ENCODE peak calls at places on chromosomes 12 and 14, in six cellular contexts. One of them, this sample, is unnamed.

GRCh38 chr12:110869035-110869434 is 22.2 kb downstream of the CCDC63 start:
- DNase-seq in GM12878: no peak
- DNase-seq in H1: no peak
- DNase-seq in HepG2: no peak
- DNase-seq in HCT116: no peak
- DNase-seq in K562: no peak
- DNase-seq in this sample: no peak

GRCh38 chr12:8033153-8034044 is 883 bp downstream of the FOXJ2 start:
- DNase-seq in GM12878: no peak
- DNase-seq in HepG2: no peak
- DNase-seq in H1: no peak
- DNase-seq in K562: peak
- DNase-seq in HCT116: no peak
- DNase-seq in this sample: peak

GRCh38 chr12:69524755-69525509 is 54.7 kb downstream of the FRS2 start:
- DNase-seq in HepG2: no peak
- DNase-seq in K562: no peak
- DNase-seq in HCT116: no peak
- DNase-seq in GM12878: no peak
- DNase-seq in H1: no peak
- DNase-seq in this sample: no peak

GRCh38 chr12:13175499-13175898 is 21.0 kb upstream of the EMP1 start:
- DNase-seq in GM12878: no peak
- DNase-seq in K562: no peak
- DNase-seq in HCT116: no peak
- DNase-seq in H1: no peak
- DNase-seq in HepG2: no peak
- DNase-seq in this sample: no peak

GRCh38 chr14:75340921-75341320 is 62.3 kb downstream of the FOS start:
- DNase-seq in HepG2: no peak
- DNase-seq in H1: no peak
- DNase-seq in GM12878: no peak
- DNase-seq in K562: no peak
- DNase-seq in HCT116: no peak
- DNase-seq in this sample: no peak

GRCh38 chr12:56957229-56958052 is at the start of gene RDH16:
- DNase-seq in K562: peak
- DNase-seq in GM12878: no peak
- DNase-seq in HCT116: no peak
- DNase-seq in HepG2: no peak
- DNase-seq in H1: no peak
- DNase-seq in this sample: no peak

GRCh38 chr14:92247937-92248336 is 75.0 kb upstream of the SLC24A4 start:
- DNase-seq in GM12878: no peak
- DNase-seq in H1: no peak
- DNase-seq in HCT116: no peak
- DNase-seq in K562: no peak
- DNase-seq in HepG2: no peak
- DNase-seq in this sample: no peak

GRCh38 chr12:113461666-113462065 is 10.0 kb downstream of the LHX5 start:
- DNase-seq in HCT116: peak
- DNase-seq in HepG2: peak
- DNase-seq in GM12878: no peak
- DNase-seq in H1: no peak
- DNase-seq in K562: peak
- DNase-seq in this sample: no peak

GRCh38 chr12:96501139-96501741 is 11.9 kb downstream of the CFAP54 start:
- DNase-seq in H1: no peak
- DNase-seq in GM12878: peak
- DNase-seq in K562: peak
- DNase-seq in HCT116: peak
- DNase-seq in HepG2: peak
- DNase-seq in this sample: no peak

GRCh38 chr14:101246894-101247853 is 314.1 kb upstream of the DIO3 start:
- DNase-seq in HCT116: no peak
- DNase-seq in GM12878: no peak
- DNase-seq in H1: no peak
- DNase-seq in K562: no peak
- DNase-seq in HepG2: no peak
- DNase-seq in this sample: no peak

GRCh38 chr12:81722004-81722403 is 37.1 kb downstream of the PPFIA2 start:
- DNase-seq in HepG2: no peak
- DNase-seq in K562: no peak
- DNase-seq in H1: no peak
- DNase-seq in GM12878: no peak
- DNase-seq in HCT116: no peak
- DNase-seq in this sample: no peak

GRCh38 chr12:96131230-96131788 is 62.9 kb upstream of the ELK3 start:
- DNase-seq in K562: no peak
- DNase-seq in HepG2: no peak
- DNase-seq in GM12878: no peak
- DNase-seq in HCT116: no peak
- DNase-seq in H1: no peak
- DNase-seq in this sample: no peak

GRCh38 chr14:100388137-100389050 is 65.3 kb downstream of the SLC25A47 start:
- DNase-seq in K562: peak
- DNase-seq in H1: no peak
- DNase-seq in GM12878: no peak
- DNase-seq in HCT116: no peak
- DNase-seq in HepG2: no peak
- DNase-seq in this sample: no peak

GRCh38 chr14:102809870-102810269 is 32.6 kb downstream of the TRAF3 start:
- DNase-seq in HCT116: no peak
- DNase-seq in H1: no peak
- DNase-seq in HepG2: no peak
- DNase-seq in K562: no peak
- DNase-seq in GM12878: no peak
- DNase-seq in this sample: no peak

GRCh38 chr12:69476276-69477017 is 6.3 kb downstream of the FRS2 start:
- DNase-seq in GM12878: no peak
- DNase-seq in HCT116: no peak
- DNase-seq in HepG2: peak
- DNase-seq in H1: no peak
- DNase-seq in K562: no peak
- DNase-seq in this sample: no peak

GRCh38 chr12:123744836-123745235 is 17.3 kb upstream of the DNAH10 start:
- DNase-seq in HepG2: no peak
- DNase-seq in HCT116: no peak
- DNase-seq in H1: no peak
- DNase-seq in K562: no peak
- DNase-seq in GM12878: no peak
- DNase-seq in this sample: peak

GRCh38 chr12:89709994-89710872 is 1.6 kb upstream of the ATP2B1 start:
- DNase-seq in HCT116: no peak
- DNase-seq in K562: no peak
- DNase-seq in GM12878: no peak
- DNase-seq in HepG2: no peak
- DNase-seq in H1: no peak
- DNase-seq in this sample: peak

GRCh38 chr12:2288471-2288870 is 235.7 kb downstream of the CACNA1C start:
- DNase-seq in K562: no peak
- DNase-seq in GM12878: no peak
- DNase-seq in HCT116: no peak
- DNase-seq in HepG2: no peak
- DNase-seq in H1: no peak
- DNase-seq in this sample: no peak

GRCh38 chr14:86826641-86827040 is 1166.3 kb downstream of the GALC start:
- DNase-seq in K562: no peak
- DNase-seq in HCT116: no peak
- DNase-seq in H1: no peak
- DNase-seq in HepG2: no peak
- DNase-seq in GM12878: no peak
- DNase-seq in this sample: no peak

GRCh38 chr12:6698352-6699046 is 2.1 kb downstream of the PIANP start:
- DNase-seq in GM12878: no peak
- DNase-seq in K562: no peak
- DNase-seq in HCT116: no peak
- DNase-seq in HepG2: no peak
- DNase-seq in H1: no peak
- DNase-seq in this sample: no peak

GRCh38 chr12:107319536-107320030 is 226.2 kb upstream of the CRY1 start:
- DNase-seq in K562: no peak
- DNase-seq in HepG2: no peak
- DNase-seq in GM12878: no peak
- DNase-seq in H1: no peak
- DNase-seq in HCT116: no peak
- DNase-seq in this sample: no peak

GRCh38 chr14:100842799-100843198 is 16.9 kb downstream of the MEG3 start:
- DNase-seq in HCT116: no peak
- DNase-seq in K562: no peak
- DNase-seq in GM12878: no peak
- DNase-seq in H1: no peak
- DNase-seq in HepG2: no peak
- DNase-seq in this sample: no peak

GRCh38 chr12:8834230-8834629 is 11.8 kb downstream of the A2ML1 start:
- DNase-seq in K562: no peak
- DNase-seq in HepG2: no peak
- DNase-seq in HCT116: no peak
- DNase-seq in H1: no peak
- DNase-seq in GM12878: no peak
- DNase-seq in this sample: no peak

GRCh38 chr12:128783129-128783574 is 40.6 kb downstream of the SLC15A4 start:
- DNase-seq in H1: no peak
- DNase-seq in GM12878: no peak
- DNase-seq in HCT116: no peak
- DNase-seq in HepG2: no peak
- DNase-seq in K562: no peak
- DNase-seq in this sample: no peak

GRCh38 chr12:23222801-23223200 is 597.8 kb downstream of the ETNK1 start:
- DNase-seq in HepG2: no peak
- DNase-seq in HCT116: no peak
- DNase-seq in H1: no peak
- DNase-seq in K562: no peak
- DNase-seq in GM12878: no peak
- DNase-seq in this sample: no peak

GRCh38 chr12:14326699-14327098 is 38.8 kb upstream of the ATF7IP start:
- DNase-seq in K562: no peak
- DNase-seq in GM12878: no peak
- DNase-seq in HepG2: no peak
- DNase-seq in HCT116: no peak
- DNase-seq in H1: no peak
- DNase-seq in this sample: no peak

GRCh38 chr12:101074940-101075680 is 134.9 kb downstream of the SLC5A8 start:
- DNase-seq in K562: no peak
- DNase-seq in HepG2: no peak
- DNase-seq in HCT116: no peak
- DNase-seq in H1: no peak
- DNase-seq in GM12878: no peak
- DNase-seq in this sample: no peak

GRCh38 chr12:27996761-27997160 is 24.2 kb upstream of the PTHLH start:
- DNase-seq in K562: no peak
- DNase-seq in HepG2: no peak
- DNase-seq in GM12878: no peak
- DNase-seq in HCT116: no peak
- DNase-seq in H1: no peak
- DNase-seq in this sample: no peak
- TF ChIP-seq ATF3 in K562: no peak
- TF ChIP-seq ATF3 in HepG2: no peak
- TF ChIP-seq ATF3 in GM12878: no peak
- TF ChIP-seq ATF3 in HCT116: no peak
- TF ChIP-seq ATF3 in H1: no peak
- TF ChIP-seq ATF3 in this sample: no peak

DNA sequence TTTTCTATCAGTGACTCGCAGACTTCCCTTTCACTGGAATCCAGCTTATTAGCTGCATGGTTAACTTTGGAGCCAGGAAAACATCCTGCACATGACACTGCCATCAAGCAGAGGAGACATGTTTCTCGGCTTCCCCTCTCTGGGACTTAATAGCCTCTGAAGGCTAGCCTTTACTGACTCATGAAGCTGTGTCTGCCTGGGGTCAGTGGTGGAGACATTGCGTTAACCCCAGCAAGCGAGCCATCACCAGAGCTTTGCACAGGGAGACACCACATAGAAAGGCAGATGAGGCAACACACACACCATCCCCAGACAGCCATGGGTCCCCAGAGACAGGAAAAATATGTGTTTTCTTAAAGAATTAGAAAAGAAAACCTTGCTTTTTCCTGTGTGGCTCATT is 127.0 kb upstream of the PRICKLE1 start:
- DNase-seq in HCT116: no peak
- DNase-seq in H1: no peak
- DNase-seq in K562: no peak
- DNase-seq in HepG2: no peak
- DNase-seq in GM12878: no peak
- DNase-seq in this sample: no peak
- TF ChIP-seq ATF3 in HCT116: no peak
- TF ChIP-seq ATF3 in H1: no peak
- TF ChIP-seq ATF3 in K562: no peak
- TF ChIP-seq ATF3 in HepG2: no peak
- TF ChIP-seq ATF3 in GM12878: no peak
- TF ChIP-seq ATF3 in this sample: no peak

DNA sequence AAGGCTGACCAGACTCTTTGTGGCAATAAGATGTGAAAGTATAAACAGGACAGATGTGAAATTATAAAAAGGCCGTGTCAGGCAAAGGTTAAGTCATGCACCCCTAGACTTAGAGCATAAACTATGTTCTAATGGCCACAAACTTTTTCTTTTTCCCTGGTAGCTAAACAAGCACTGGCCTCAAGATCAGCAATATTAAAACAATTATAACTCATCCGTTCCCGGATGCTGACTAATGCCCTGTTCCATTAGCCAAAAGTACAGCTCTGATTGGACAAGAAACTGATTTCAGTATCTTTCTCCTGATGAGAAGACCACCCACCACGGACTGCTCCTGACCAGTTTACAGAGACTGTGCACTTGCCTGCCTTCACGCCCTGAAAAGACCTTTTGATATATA is 162.2 kb downstream of the IPO8 start:
- DNase-seq in H1: no peak
- DNase-seq in HCT116: no peak
- DNase-seq in GM12878: no peak
- DNase-seq in HepG2: no peak
- DNase-seq in K562: no peak
- DNase-seq in this sample: no peak
- TF ChIP-seq ATF3 in H1: no peak
- TF ChIP-seq ATF3 in HCT116: no peak
- TF ChIP-seq ATF3 in GM12878: no peak
- TF ChIP-seq ATF3 in HepG2: no peak
- TF ChIP-seq ATF3 in K562: no peak
- TF ChIP-seq ATF3 in this sample: no peak

GRCh38 chr12:104290855-104291254 is 12.7 kb upstream of the EID3 start:
- DNase-seq in HepG2: no peak
- DNase-seq in K562: no peak
- DNase-seq in HCT116: no peak
- DNase-seq in H1: no peak
- DNase-seq in GM12878: no peak
- DNase-seq in this sample: no peak

GRCh38 chr12:104288635-104289258 is 14.8 kb upstream of the EID3 start:
- DNase-seq in H1: peak
- DNase-seq in K562: peak
- DNase-seq in GM12878: peak
- DNase-seq in HepG2: peak
- DNase-seq in HCT116: peak
- DNase-seq in this sample: peak

GRCh38 chr12:104291867-104292524 is 11.5 kb upstream of the EID3 start:
- DNase-seq in GM12878: no peak
- DNase-seq in HepG2: no peak
- DNase-seq in HCT116: no peak
- DNase-seq in H1: no peak
- DNase-seq in K562: no peak
- DNase-seq in this sample: no peak

GRCh38 chr12:104292872-104293794 is 10.4 kb upstream of the EID3 start:
- DNase-seq in GM12878: no peak
- DNase-seq in K562: no peak
- DNase-seq in HCT116: no peak
- DNase-seq in HepG2: no peak
- DNase-seq in H1: no peak
- DNase-seq in this sample: no peak

GRCh38 chr12:104290320-104290719 is 13.2 kb upstream of the EID3 start:
- DNase-seq in H1: no peak
- DNase-seq in K562: no peak
- DNase-seq in HCT116: no peak
- DNase-seq in HepG2: no peak
- DNase-seq in GM12878: no peak
- DNase-seq in this sample: no peak
- TF ChIP-seq ATF3 in H1: no peak
- TF ChIP-seq ATF3 in K562: no peak
- TF ChIP-seq ATF3 in HCT116: no peak
- TF ChIP-seq ATF3 in HepG2: no peak
- TF ChIP-seq ATF3 in GM12878: no peak
- TF ChIP-seq ATF3 in this sample: no peak

This sample was measured in WTC11.